ENCODE peak calls at places on chromosomes 1 and 21, in six cellular contexts. One of them, this sample, is unnamed.

GRCh38 chr21:15437873-15438272 is 291.9 kb upstream of the USP25 start:
- DNase-seq in colonic mucosa: no peak
- DNase-seq in HCT116: no peak
- DNase-seq in choroid plexus epithelial cell: peak; percentile 75
- DNase-seq in activated CD8-positive, alpha-beta T cell treated with anti-CD3 and anti-CD28 coated beads for 36 hours: peak; percentile 35
- DNase-seq in activated T-helper 1 cell treated with anti-CD3 and anti-CD28 coated beads, Interleukin-2, amount 50 U/mL, for 16 hours: no peak
- DNase-seq in this sample: peak; percentile 70

GRCh38 chr1:160519542-160520435 is 3.3 kb downstream of the SLAMF6 start:
- DNase-seq in colonic mucosa: no peak
- DNase-seq in HCT116: no peak
- DNase-seq in choroid plexus epithelial cell: no peak
- DNase-seq in activated CD8-positive, alpha-beta T cell treated with anti-CD3 and anti-CD28 coated beads for 36 hours: peak; percentile 73
- DNase-seq in activated T-helper 1 cell treated with anti-CD3 and anti-CD28 coated beads, Interleukin-2, amount 50 U/mL, for 16 hours: no peak
- DNase-seq in this sample: no peak

GRCh38 chr21:44888581-44889550 is 15.4 kb upstream of the PTTG1IP start:
- DNase-seq in colonic mucosa: no peak
- DNase-seq in HCT116: no peak
- DNase-seq in choroid plexus epithelial cell: no peak
- DNase-seq in activated CD8-positive, alpha-beta T cell treated with anti-CD3 and anti-CD28 coated beads for 36 hours: no peak
- DNase-seq in activated T-helper 1 cell treated with anti-CD3 and anti-CD28 coated beads, Interleukin-2, amount 50 U/mL, for 16 hours: no peak
- DNase-seq in this sample: no peak

GRCh38 chr1:169623132-169623926 is 6.6 kb downstream of the SELP start:
- DNase-seq in colonic mucosa: no peak
- DNase-seq in HCT116: no peak
- DNase-seq in choroid plexus epithelial cell: no peak
- DNase-seq in activated CD8-positive, alpha-beta T cell treated with anti-CD3 and anti-CD28 coated beads for 36 hours: peak; percentile 25
- DNase-seq in activated T-helper 1 cell treated with anti-CD3 and anti-CD28 coated beads, Interleukin-2, amount 50 U/mL, for 16 hours: no peak
- DNase-seq in this sample: no peak

GRCh38 chr1:92168657-92169056 is 49.1 kb upstream of the C1orf146 start:
- DNase-seq in colonic mucosa: no peak
- DNase-seq in HCT116: no peak
- DNase-seq in choroid plexus epithelial cell: no peak
- DNase-seq in activated CD8-positive, alpha-beta T cell treated with anti-CD3 and anti-CD28 coated beads for 36 hours: no peak
- DNase-seq in activated T-helper 1 cell treated with anti-CD3 and anti-CD28 coated beads, Interleukin-2, amount 50 U/mL, for 16 hours: no peak
- DNase-seq in this sample: no peak

GRCh38 chr21:44375686-44376320 is 22.4 kb downstream of the TRPM2 start:
- DNase-seq in colonic mucosa: no peak
- DNase-seq in HCT116: no peak
- DNase-seq in choroid plexus epithelial cell: no peak
- DNase-seq in activated CD8-positive, alpha-beta T cell treated with anti-CD3 and anti-CD28 coated beads for 36 hours: no peak
- DNase-seq in activated T-helper 1 cell treated with anti-CD3 and anti-CD28 coated beads, Interleukin-2, amount 50 U/mL, for 16 hours: no peak
- DNase-seq in this sample: no peak

GRCh38 chr1:191572479-191572878 is 585.8 kb upstream of the RGS18 start:
- DNase-seq in colonic mucosa: no peak
- DNase-seq in HCT116: no peak
- DNase-seq in choroid plexus epithelial cell: no peak
- DNase-seq in activated CD8-positive, alpha-beta T cell treated with anti-CD3 and anti-CD28 coated beads for 36 hours: no peak
- DNase-seq in activated T-helper 1 cell treated with anti-CD3 and anti-CD28 coated beads, Interleukin-2, amount 50 U/mL, for 16 hours: no peak
- DNase-seq in this sample: no peak

GRCh38 chr1:219385786-219386427 is 212.2 kb downstream of the LYPLAL1 start:
- DNase-seq in colonic mucosa: peak; percentile 28
- DNase-seq in HCT116: peak; percentile 41
- DNase-seq in choroid plexus epithelial cell: peak; percentile 86
- DNase-seq in activated CD8-positive, alpha-beta T cell treated with anti-CD3 and anti-CD28 coated beads for 36 hours: peak; percentile 59
- DNase-seq in activated T-helper 1 cell treated with anti-CD3 and anti-CD28 coated beads, Interleukin-2, amount 50 U/mL, for 16 hours: no peak
- DNase-seq in this sample: peak; percentile 63

GRCh38 chr1:182389619-182390047 is 2.0 kb downstream of the GLUL start:
- DNase-seq in colonic mucosa: peak; percentile 50
- DNase-seq in HCT116: no peak
- DNase-seq in choroid plexus epithelial cell: peak; percentile 17
- DNase-seq in activated CD8-positive, alpha-beta T cell treated with anti-CD3 and anti-CD28 coated beads for 36 hours: peak; percentile 5
- DNase-seq in activated T-helper 1 cell treated with anti-CD3 and anti-CD28 coated beads, Interleukin-2, amount 50 U/mL, for 16 hours: no peak
- DNase-seq in this sample: peak; percentile 17

GRCh38 chr21:29939859-29940245 is at the start of gene GRIK1:
- DNase-seq in colonic mucosa: no peak
- DNase-seq in HCT116: no peak
- DNase-seq in choroid plexus epithelial cell: peak; percentile 10
- DNase-seq in activated CD8-positive, alpha-beta T cell treated with anti-CD3 and anti-CD28 coated beads for 36 hours: no peak
- DNase-seq in activated T-helper 1 cell treated with anti-CD3 and anti-CD28 coated beads, Interleukin-2, amount 50 U/mL, for 16 hours: no peak
- DNase-seq in this sample: no peak

GRCh38 chr1:212498243-212498642 is 65.5 kb downstream of the NENF start:
- DNase-seq in colonic mucosa: no peak
- DNase-seq in HCT116: no peak
- DNase-seq in choroid plexus epithelial cell: peak; percentile 80
- DNase-seq in activated CD8-positive, alpha-beta T cell treated with anti-CD3 and anti-CD28 coated beads for 36 hours: no peak
- DNase-seq in activated T-helper 1 cell treated with anti-CD3 and anti-CD28 coated beads, Interleukin-2, amount 50 U/mL, for 16 hours: no peak
- DNase-seq in this sample: no peak

GRCh38 chr21:32246571-32246970 is 32.3 kb downstream of the MIS18A start:
- DNase-seq in colonic mucosa: no peak
- DNase-seq in HCT116: no peak
- DNase-seq in choroid plexus epithelial cell: no peak
- DNase-seq in activated CD8-positive, alpha-beta T cell treated with anti-CD3 and anti-CD28 coated beads for 36 hours: no peak
- DNase-seq in activated T-helper 1 cell treated with anti-CD3 and anti-CD28 coated beads, Interleukin-2, amount 50 U/mL, for 16 hours: no peak
- DNase-seq in this sample: no peak

GRCh38 chr1:21896652-21897532 is 40.2 kb downstream of the HSPG2 start:
- DNase-seq in colonic mucosa: peak; percentile 81
- DNase-seq in HCT116: no peak
- DNase-seq in choroid plexus epithelial cell: peak; percentile 28
- DNase-seq in activated CD8-positive, alpha-beta T cell treated with anti-CD3 and anti-CD28 coated beads for 36 hours: no peak
- DNase-seq in activated T-helper 1 cell treated with anti-CD3 and anti-CD28 coated beads, Interleukin-2, amount 50 U/mL, for 16 hours: no peak
- DNase-seq in this sample: peak; percentile 82

GRCh38 chr1:44632511-44633072 is 41.7 kb downstream of the TMEM53 start:
- DNase-seq in colonic mucosa: no peak
- DNase-seq in HCT116: no peak
- DNase-seq in choroid plexus epithelial cell: peak; percentile 47
- DNase-seq in activated CD8-positive, alpha-beta T cell treated with anti-CD3 and anti-CD28 coated beads for 36 hours: peak; percentile 25
- DNase-seq in activated T-helper 1 cell treated with anti-CD3 and anti-CD28 coated beads, Interleukin-2, amount 50 U/mL, for 16 hours: no peak
- DNase-seq in this sample: no peak

GRCh38 chr1:205396972-205397616 is 24.8 kb downstream of the LEMD1 start:
- DNase-seq in colonic mucosa: peak; percentile 28
- DNase-seq in HCT116: peak; percentile 77
- DNase-seq in choroid plexus epithelial cell: peak; percentile 73
- DNase-seq in activated CD8-positive, alpha-beta T cell treated with anti-CD3 and anti-CD28 coated beads for 36 hours: peak; percentile 29
- DNase-seq in activated T-helper 1 cell treated with anti-CD3 and anti-CD28 coated beads, Interleukin-2, amount 50 U/mL, for 16 hours: no peak
- DNase-seq in this sample: peak; percentile 24

GRCh38 chr1:10657080-10657847 is 139.2 kb downstream of the CASZ1 start:
- DNase-seq in colonic mucosa: no peak
- DNase-seq in HCT116: no peak
- DNase-seq in choroid plexus epithelial cell: no peak
- DNase-seq in activated CD8-positive, alpha-beta T cell treated with anti-CD3 and anti-CD28 coated beads for 36 hours: no peak
- DNase-seq in activated T-helper 1 cell treated with anti-CD3 and anti-CD28 coated beads, Interleukin-2, amount 50 U/mL, for 16 hours: no peak
- DNase-seq in this sample: no peak

GRCh38 chr1:41696381-41696780 is 211.9 kb upstream of the EDN2 start:
- DNase-seq in colonic mucosa: no peak
- DNase-seq in HCT116: no peak
- DNase-seq in choroid plexus epithelial cell: no peak
- DNase-seq in activated CD8-positive, alpha-beta T cell treated with anti-CD3 and anti-CD28 coated beads for 36 hours: no peak
- DNase-seq in activated T-helper 1 cell treated with anti-CD3 and anti-CD28 coated beads, Interleukin-2, amount 50 U/mL, for 16 hours: no peak
- DNase-seq in this sample: no peak

GRCh38 chr1:211734359-211734758 is 58.9 kb upstream of the NEK2 start:
- DNase-seq in colonic mucosa: no peak
- DNase-seq in HCT116: no peak
- DNase-seq in choroid plexus epithelial cell: no peak
- DNase-seq in activated CD8-positive, alpha-beta T cell treated with anti-CD3 and anti-CD28 coated beads for 36 hours: no peak
- DNase-seq in activated T-helper 1 cell treated with anti-CD3 and anti-CD28 coated beads, Interleukin-2, amount 50 U/mL, for 16 hours: no peak
- DNase-seq in this sample: no peak

GRCh38 chr1:89070509-89070908 is 5.5 kb upstream of the GBP1 start:
- DNase-seq in colonic mucosa: no peak
- DNase-seq in HCT116: no peak
- DNase-seq in choroid plexus epithelial cell: peak; percentile 12
- DNase-seq in activated CD8-positive, alpha-beta T cell treated with anti-CD3 and anti-CD28 coated beads for 36 hours: no peak
- DNase-seq in activated T-helper 1 cell treated with anti-CD3 and anti-CD28 coated beads, Interleukin-2, amount 50 U/mL, for 16 hours: no peak
- DNase-seq in this sample: no peak

GRCh38 chr1:77888071-77888428 is 374 bp upstream of the NEXN start:
- DNase-seq in colonic mucosa: no peak
- DNase-seq in HCT116: no peak
- DNase-seq in choroid plexus epithelial cell: peak; percentile 74
- DNase-seq in activated CD8-positive, alpha-beta T cell treated with anti-CD3 and anti-CD28 coated beads for 36 hours: no peak
- DNase-seq in activated T-helper 1 cell treated with anti-CD3 and anti-CD28 coated beads, Interleukin-2, amount 50 U/mL, for 16 hours: no peak
- DNase-seq in this sample: peak; percentile 62